ENCODE peak calls at places on chromosome 19, in four cellular contexts. Y is H54, L is fibroblast of lung, P is activated B cell treated with CpG ODN at 0.5 μM for 24 hours. C is an unnamed sample.

GRCh38 chr19:4939466-4939865 is 29.4 kb upstream of the KDM4B start:
- DNase-seq in Y (no peak), L (no peak), P (no peak), C (no peak)

GRCh38 chr19:43305642-43306041 is 36.3 kb upstream of the PSG9 start:
- DNase-seq in Y (no peak), L (no peak), P (no peak), C (no peak)

GRCh38 chr19:49119411-49120324 is at the start of gene PPFIA3:
- DNase-seq in Y (peak; percentile 57), L (peak; percentile 51), P (peak; percentile 32), C (no peak)

GRCh38 chr19:40150170-40150569 is 41.1 kb upstream of the MAP3K10 start:
- DNase-seq in Y (no peak), L (peak; percentile 68), P (no peak), C (no peak)

GRCh38 chr19:44566984-44567383 is 37.5 kb upstream of the CEACAM20 start:
- DNase-seq in Y (no peak), L (no peak), P (no peak), C (no peak)

GRCh38 chr19:35717665-35718344 is at the start of gene KMT2B:
- DNase-seq in Y (peak; percentile 100), L (no peak), P (peak; percentile 95), C (peak; percentile 99)

GRCh38 chr19:52662631-52663030 is 24.5 kb upstream of the ZNF83 start:
- DNase-seq in Y (no peak), L (no peak), P (no peak), C (no peak)

GRCh38 chr19:21328402-21328801 is 808 bp downstream of the ZNF708 start:
- DNase-seq in Y (no peak), L (no peak), P (no peak), C (no peak)

GRCh38 chr19:10861118-10861651 is 10.2 kb upstream of the CARM1 start:
- DNase-seq in Y (no peak), L (no peak), P (no peak), C (no peak)

GRCh38 chr19:4300589-4300988 is 1.6 kb downstream of the TMIGD2 start:
- DNase-seq in Y (no peak), L (no peak), P (no peak), C (no peak)

GRCh38 chr19:6066661-6067646 is 43.3 kb downstream of the RFX2 start:
- DNase-seq in Y (no peak), L (peak; percentile 87), P (no peak), C (no peak)

GRCh38 chr19:2289714-2290435 is 7.9 kb upstream of the PEAK3 start:
- DNase-seq in Y (no peak), L (no peak), P (peak; percentile 69), C (no peak)

GRCh38 chr19:52786078-52786463 is 520 bp downstream of the ZNF600 start:
- DNase-seq in Y (no peak), L (no peak), P (no peak), C (no peak)

GRCh38 chr19:52190679-52191293 is 934 bp downstream of the PPP2R1A start:
- DNase-seq in Y (no peak), L (peak; percentile 51), P (peak; percentile 20), C (no peak)

GRCh38 chr19:1122972-1123363 is 19.2 kb downstream of the GPX4 start:
- DNase-seq in Y (peak; percentile 92), L (peak; percentile 76), P (no peak), C (no peak)

GRCh38 chr19:54164369-54165068 is 5.0 kb upstream of the LENG1 start:
- DNase-seq in Y (no peak), L (peak; percentile 49), P (no peak), C (no peak)

GRCh38 chr19:15280915-15281683 is 48.9 kb upstream of the EPHX3 start:
- DNase-seq in Y (peak; percentile 56), L (peak; percentile 91), P (no peak), C (no peak)

GRCh38 chr19:7933411-7933810 is 7.5 kb upstream of the CTXN1 start:
- DNase-seq in Y (no peak), L (no peak), P (no peak), C (no peak)

GRCh38 chr19:15684828-15685227 is 11.9 kb downstream of the CYP4F12 start:
- DNase-seq in Y (no peak), L (no peak), P (no peak), C (no peak)

GRCh38 chr19:33203529-33203928 is 9.4 kb downstream of the LRP3 start:
- DNase-seq in Y (no peak), L (no peak), P (no peak), C (no peak)